ENCODE peak calls at places on chromosomes 5 and 9, in six cellular contexts. S is PC-9, Y is fibroblast of mammary gland, J is neural crest cell, Z is neural progenitor cell, I is PC-3. E is an unnamed sample.

GRCh38 chr5:176507911-176508310 is 29.3 kb downstream of the RNF44 start:
- DNase-seq in S (no peak), Y (no peak), J (no peak), Z (no peak), I (no peak), E (no peak)

GRCh38 chr5:128764910-128765309 is 200.4 kb upstream of the SLC27A6 start:
- DNase-seq in S (no peak), Y (no peak), J (no peak), Z (no peak), I (no peak), E (no peak)

GRCh38 chr9:84000186-84000585 is 19.6 kb downstream of the RMI1 start:
- DNase-seq in S (no peak), Y (no peak), J (no peak), Z (no peak), I (no peak), E (no peak)

GRCh38 chr5:176697267-176697928 is 50.1 kb downstream of the TSPAN17 start:
- DNase-seq in S (no peak), Y (no peak), J (no peak), Z (peak), I (no peak), E (no peak)

GRCh38 chr5:162068412-162068811 is 839 bp downstream of the GABRG2 start:
- DNase-seq in S (peak), Y (peak), J (peak), Z (peak), I (peak), E (peak)

GRCh38 chr5:95959051-95959963 is 2.3 kb downstream of the ELL2 start:
- DNase-seq in S (peak), Y (peak), J (no peak), Z (peak), I (no peak), E (no peak)

GRCh38 chr5:88870280-88870679 is 12.7 kb downstream of the MEF2C start:
- DNase-seq in S (no peak), Y (no peak), J (no peak), Z (no peak), I (no peak), E (no peak)

GRCh38 chr5:149229298-149229937 is 42.2 kb upstream of the AFAP1L1 start:
- DNase-seq in S (no peak), Y (no peak), J (no peak), Z (no peak), I (no peak), E (no peak)

GRCh38 chr9:14203366-14204056 is 110.4 kb downstream of the NFIB start:
- DNase-seq in S (no peak), Y (peak), J (no peak), Z (no peak), I (no peak), E (no peak)

GRCh38 chr5:143155445-143155844 is 248.0 kb downstream of the NR3C1 start:
- DNase-seq in S (no peak), Y (no peak), J (no peak), Z (no peak), I (no peak), E (no peak)
- TF ChIP-seq CTCF in S (no peak), Y (no peak), J (no peak), Z (no peak), I (no peak), E (no peak)

GRCh38 chr9:21558079-21558478 is 76.0 kb upstream of the IFNE start:
- DNase-seq in S (no peak), Y (no peak), J (no peak), Z (no peak), I (no peak), E (no peak)

GRCh38 chr9:21558627-21559401 is 76.7 kb upstream of the IFNE start:
- DNase-seq in S (no peak), Y (no peak), J (no peak), Z (peak), I (no peak), E (no peak)

GRCh38 chr9:21560281-21560745 is 78.2 kb upstream of the IFNE start:
- DNase-seq in S (no peak), Y (no peak), J (no peak), Z (no peak), I (no peak), E (no peak)

GRCh38 chr9:21561502-21561901 is 79.4 kb upstream of the IFNE start:
- DNase-seq in S (no peak), Y (no peak), J (no peak), Z (no peak), I (no peak), E (no peak)

GRCh38 chr9:21559402-21560280 is 77.5 kb upstream of the IFNE start:
- DNase-seq in S (peak), Y (peak), J (peak), Z (peak), I (peak), E (peak)
- TF ChIP-seq CTCF in S (no peak), Y (no peak), J (peak), Z (peak), I (no peak), E (peak)

GRCh38 chr9:19934301-19934868 is 145.5 kb upstream of the SLC24A2 start:
- DNase-seq in S (no peak), Y (peak), J (no peak), Z (peak), I (no peak), E (no peak)
- TF ChIP-seq CTCF in S (no peak), Y (no peak), J (peak), Z (peak), I (no peak), E (no peak)

DNA sequence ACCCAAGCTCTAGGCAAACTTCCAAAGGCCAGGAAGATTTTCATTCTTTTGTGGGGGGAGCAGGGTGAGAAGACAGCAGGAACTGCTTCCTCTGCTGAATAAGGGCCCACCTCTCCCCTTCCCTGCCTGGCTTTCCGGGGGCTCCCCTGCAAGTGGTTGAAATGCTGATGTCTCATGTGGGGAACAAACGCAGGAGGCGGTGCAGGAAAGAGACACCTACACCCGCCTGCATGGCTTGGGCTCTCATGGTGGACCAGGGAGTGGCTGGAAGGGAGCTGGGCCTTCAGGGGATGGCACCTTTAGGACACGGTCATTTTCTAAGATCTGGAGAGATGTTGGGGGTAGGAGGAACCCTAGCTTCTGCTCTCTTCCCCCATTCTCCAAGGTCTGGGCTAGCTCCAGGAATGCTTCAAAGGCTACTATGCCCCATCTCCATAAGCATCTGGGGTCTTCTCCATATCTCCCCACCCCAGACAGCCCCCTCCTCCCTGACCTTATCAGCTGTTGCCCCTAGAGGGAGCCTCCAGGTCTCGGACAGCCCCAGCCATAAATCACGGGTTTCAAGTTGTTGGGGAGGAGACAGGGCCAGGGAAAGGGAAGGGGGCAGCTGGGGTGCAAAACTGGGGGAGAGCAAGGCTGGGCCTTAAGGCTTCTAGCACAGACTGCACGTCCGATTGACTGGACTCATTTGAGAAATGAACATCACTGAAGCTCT is 76.6 kb downstream of the PSD2 start:
- DNase-seq in S (no peak), Y (no peak), J (no peak), Z (peak), I (no peak), E (no peak)
- TF ChIP-seq CTCF in S (no peak), Y (no peak), J (no peak), Z (peak), I (peak), E (peak)